ENCODE peak calls at places on chromosomes 11 and 22, in ten cellular contexts. F is IMR-90, X is hepatocyte, G is HCT116, U is MM.1S, T is colonic mucosa, J is cardiac muscle cell, L is right atrium auricular region, C is stomach, O is kidney. I is an unnamed sample. For H3K4me1, the result is how much of the 10 kb centered on the place peaks cover.

GRCh38 chr11:78015878-78016277 is 7.2 kb downstream of the KCTD14 start:
- DNase-seq in O (no peak), L (no peak), X (no peak), J (no peak), C (no peak), U (no peak), F (no peak), G (no peak), T (no peak), I (no peak)

GRCh38 chr11:120199613-120200012 is 11.2 kb upstream of the OAF start:
- DNase-seq in L (no peak), C (no peak), F (no peak), U (no peak), O (no peak), T (no peak), J (no peak), X (no peak), G (no peak), I (no peak)

GRCh38 chr11:75734491-75735180 is 17.0 kb downstream of the MOGAT2 start:
- DNase-seq in X (peak), L (no peak), T (peak), G (no peak), C (peak), O (no peak), F (no peak), J (no peak), U (peak), I (no peak)

GRCh38 chr22:36398602-36399472 is 11.1 kb upstream of the MYH9 start:
- DNase-seq in J (peak), G (no peak), O (no peak), L (no peak), U (no peak), T (peak), X (no peak), F (peak), C (no peak), I (peak)

GRCh38 chr11:106695506-106695905 is 322.8 kb downstream of the GUCY1A2 start:
- DNase-seq in J (peak), L (no peak), F (peak), O (no peak), G (no peak), C (no peak), T (no peak), U (no peak), X (peak), I (peak)

GRCh38 chr11:16001899-16002426 is 354.4 kb downstream of the SOX6 start:
- DNase-seq in C (peak), T (peak), F (peak), J (peak), X (peak), O (no peak), U (peak), G (peak), L (no peak), I (peak)

GRCh38 chr11:93537767-93538261 is 5.4 kb downstream of the SMCO4 start:
- DNase-seq in F (peak), U (no peak), G (no peak), O (no peak), X (peak), L (peak), J (peak), C (peak), T (no peak), I (peak)

GRCh38 chr11:60942970-60943565 is 8.9 kb downstream of the SLC15A3 start:
- DNase-seq in J (no peak), U (no peak), C (peak), X (no peak), L (no peak), O (no peak), G (no peak), T (peak), F (no peak), I (peak)

GRCh38 chr11:20160425-20161229 is at the start of gene DBX1:
- DNase-seq in X (no peak), C (no peak), F (no peak), T (no peak), J (no peak), G (no peak), U (no peak), L (no peak), O (no peak), I (no peak)

GRCh38 chr22:17300926-17301325 is 68.3 kb upstream of the CECR2 start:
- DNase-seq in G (no peak), C (no peak), L (no peak), U (no peak), T (no peak), J (no peak), O (no peak), X (no peak), F (no peak), I (no peak)

GRCh38 chr22:44711701-44712100 is 9.7 kb downstream of the PRR5 start:
- DNase-seq in C (no peak), L (no peak), U (no peak), J (no peak), F (no peak), X (no peak), G (no peak), O (no peak), T (no peak), I (no peak)

GRCh38 chr11:63840356-63841060 is 1.6 kb downstream of the MARK2 start:
- DNase-seq in J (no peak), C (no peak), L (no peak), U (peak), T (no peak), F (no peak), G (no peak), X (no peak), O (no peak), I (no peak)

GRCh38 chr22:35008213-35008612 is 57.7 kb upstream of the ISX start:
- DNase-seq in U (no peak), J (no peak), C (no peak), G (no peak), O (no peak), L (no peak), T (no peak), F (no peak), X (no peak), I (no peak)

GRCh38 chr22:40673017-40673416 is 6.3 kb upstream of the MCHR1 start:
- DNase-seq in F (no peak), X (no peak), L (no peak), T (no peak), G (no peak), C (no peak), O (no peak), J (no peak), U (no peak), I (no peak)

GRCh38 chr11:79331251-79331901 is 109.5 kb downstream of the TENM4 start:
- DNase-seq in L (no peak), T (no peak), J (no peak), F (no peak), O (no peak), C (no peak), U (no peak), G (no peak), X (no peak), I (no peak)

GRCh38 chr11:73977856-73978519 is 4.7 kb downstream of the UCP2 start:
- DNase-seq in L (no peak), C (no peak), G (no peak), F (no peak), J (no peak), T (no peak), X (no peak), U (no peak), O (peak), I (no peak)

DNA sequence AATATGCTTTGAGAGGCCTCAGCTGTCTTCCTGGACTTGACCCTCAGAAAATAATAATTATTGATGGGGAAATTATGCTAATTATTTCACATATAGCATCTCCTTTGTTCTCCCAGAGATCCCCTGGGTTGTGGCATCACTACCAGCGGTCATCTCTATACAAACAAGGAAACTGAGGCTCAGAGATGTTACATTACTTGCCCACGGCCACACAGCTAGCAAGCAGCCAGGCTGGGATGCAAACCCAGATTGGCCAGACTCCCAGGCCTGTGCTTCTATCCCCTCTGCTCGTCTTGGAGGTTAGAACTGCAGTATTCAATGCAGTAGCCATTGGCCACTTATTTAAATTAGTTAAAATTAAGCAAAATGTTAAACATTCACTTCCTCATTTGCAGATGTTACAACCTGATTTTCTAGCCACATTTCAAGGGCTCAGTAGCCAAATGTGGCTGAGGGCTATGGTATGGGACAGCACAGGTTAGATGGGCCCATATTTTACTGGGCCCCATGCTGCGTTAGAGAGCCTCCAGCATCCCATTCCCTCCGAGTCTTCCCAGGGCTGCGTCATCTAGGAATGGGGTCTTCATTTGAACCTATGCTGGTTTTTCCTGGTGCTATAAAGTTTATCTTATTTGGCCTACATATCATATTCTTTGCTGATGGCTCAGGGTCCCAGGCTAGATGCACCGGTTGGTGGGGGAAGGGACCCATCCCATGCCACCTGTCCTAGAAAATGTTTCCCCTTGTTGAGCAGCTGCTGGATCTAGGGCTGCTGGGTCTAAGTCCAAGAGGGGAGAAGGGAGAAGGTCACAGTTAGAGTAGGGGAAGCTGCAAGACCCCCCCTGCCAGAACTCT is 2.2 kb downstream of the SLC35C1 start:
- DNase-seq in X (no peak), L (no peak), U (no peak), F (no peak), C (peak), J (no peak), O (no peak), G (no peak), T (no peak), I (no peak)
- H3K4me1 ChIP-seq in X (under half), L (under half), U (under half), F (under half), C (under half), J (under half), O (under half), G (under half), T (under half), I (under half)

GRCh38 chr11:12088047-12088481 is 22.3 kb upstream of the MICAL2 start:
- DNase-seq in O (no peak), X (no peak), U (no peak), T (peak), L (peak), C (no peak), F (peak), J (peak), G (no peak), I (peak)

GRCh38 chr11:12088531-12088930 is 21.9 kb upstream of the MICAL2 start:
- DNase-seq in G (no peak), T (no peak), O (no peak), U (no peak), C (no peak), L (no peak), F (no peak), J (no peak), X (no peak), I (no peak)

GRCh38 chr11:12086271-12087074 is 23.9 kb upstream of the MICAL2 start:
- DNase-seq in L (peak), U (no peak), J (peak), C (peak), F (peak), T (peak), X (peak), O (peak), G (peak), I (peak)

GRCh38 chr11:12085371-12086251 is 24.8 kb upstream of the MICAL2 start:
- DNase-seq in F (peak), T (no peak), J (no peak), G (no peak), L (no peak), C (no peak), X (no peak), U (no peak), O (no peak), I (peak)

GRCh38 chr11:12087075-12087775 is 23.2 kb upstream of the MICAL2 start:
- DNase-seq in X (no peak), C (no peak), O (no peak), U (peak), J (peak), G (peak), L (no peak), F (peak), T (peak), I (peak)
- TF ChIP-seq CTCF in X (no peak), C (no peak), O (no peak), U (peak), J (no peak), G (no peak), L (peak), F (peak), T (no peak), I (peak)

GRCh38 chr11:2383823-2384722 is 7.0 kb downstream of the CD81 start:
- DNase-seq in J (no peak), O (peak), G (no peak), L (no peak), C (no peak), T (peak), F (no peak), X (no peak), U (no peak), I (no peak)

GRCh38 chr11:2384723-2385041 is 7.6 kb downstream of the CD81 start:
- DNase-seq in J (no peak), X (no peak), U (no peak), C (no peak), T (no peak), G (no peak), L (no peak), O (peak), F (no peak), I (no peak)

GRCh38 chr11:2386591-2386990 is 9.5 kb downstream of the CD81 start:
- DNase-seq in L (no peak), T (no peak), U (no peak), G (no peak), J (no peak), C (no peak), X (no peak), O (peak), F (no peak), I (no peak)

GRCh38 chr11:2387266-2387982 is 10.3 kb downstream of the CD81 start:
- DNase-seq in C (no peak), U (peak), G (no peak), T (no peak), F (peak), X (no peak), L (no peak), J (no peak), O (peak), I (no peak)

DNA sequence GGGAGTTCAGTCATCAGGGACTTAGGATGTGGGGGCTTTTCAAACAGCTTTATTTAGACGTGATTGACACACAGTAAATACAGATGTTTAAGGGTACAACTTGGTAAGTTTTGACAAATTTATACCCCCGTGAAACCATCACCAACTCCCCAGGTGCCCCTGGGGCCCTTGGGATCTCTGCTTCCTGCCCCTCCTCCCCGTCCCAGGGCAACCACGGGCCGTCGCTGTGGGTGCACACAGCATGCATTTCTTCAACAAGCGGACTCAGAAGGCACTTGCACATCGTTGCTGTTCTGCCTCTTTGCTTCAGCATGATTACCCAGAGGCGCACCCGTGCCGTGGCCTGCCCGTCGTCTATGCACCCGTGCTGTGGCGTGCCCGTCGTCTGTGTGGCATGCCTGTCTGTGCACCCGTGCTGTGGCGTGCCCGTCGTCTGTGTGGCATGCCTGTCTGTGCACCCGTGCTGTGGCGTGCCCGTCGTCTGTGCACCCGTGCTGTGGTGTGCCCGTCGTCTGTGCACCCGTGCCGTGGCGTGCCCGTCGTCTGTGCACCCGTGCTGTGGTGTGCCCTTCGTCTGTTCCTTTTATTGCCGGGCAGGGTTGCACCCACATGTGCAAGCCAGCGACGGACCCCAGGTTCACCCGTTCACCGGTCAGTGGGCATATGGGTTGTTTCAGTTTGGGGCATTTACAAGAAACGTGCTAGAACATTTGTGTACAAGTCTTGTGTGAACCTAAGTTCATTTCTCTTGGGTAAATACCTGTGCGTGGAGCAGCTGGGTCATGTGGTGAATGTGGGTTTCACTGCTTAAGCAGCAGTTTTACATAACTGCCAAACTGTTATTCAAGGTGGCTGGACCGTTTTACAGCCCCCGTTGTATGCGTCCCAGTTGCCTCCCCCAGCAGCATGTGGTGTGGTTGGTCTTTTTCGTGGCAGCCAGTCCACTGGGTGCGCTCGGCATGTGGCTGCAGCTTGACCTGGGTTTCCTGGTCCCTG is 8.3 kb downstream of the CD81 start:
- DNase-seq in L (no peak), F (no peak), J (no peak), U (peak), C (no peak), T (no peak), O (peak), G (no peak), X (no peak), I (no peak)
- H3K4me1 ChIP-seq in L (under half), F (half or more), J (under half), U (under half), C (half or more), T (under half), O (half or more), G (half or more), X (under half), I (under half)

DNA sequence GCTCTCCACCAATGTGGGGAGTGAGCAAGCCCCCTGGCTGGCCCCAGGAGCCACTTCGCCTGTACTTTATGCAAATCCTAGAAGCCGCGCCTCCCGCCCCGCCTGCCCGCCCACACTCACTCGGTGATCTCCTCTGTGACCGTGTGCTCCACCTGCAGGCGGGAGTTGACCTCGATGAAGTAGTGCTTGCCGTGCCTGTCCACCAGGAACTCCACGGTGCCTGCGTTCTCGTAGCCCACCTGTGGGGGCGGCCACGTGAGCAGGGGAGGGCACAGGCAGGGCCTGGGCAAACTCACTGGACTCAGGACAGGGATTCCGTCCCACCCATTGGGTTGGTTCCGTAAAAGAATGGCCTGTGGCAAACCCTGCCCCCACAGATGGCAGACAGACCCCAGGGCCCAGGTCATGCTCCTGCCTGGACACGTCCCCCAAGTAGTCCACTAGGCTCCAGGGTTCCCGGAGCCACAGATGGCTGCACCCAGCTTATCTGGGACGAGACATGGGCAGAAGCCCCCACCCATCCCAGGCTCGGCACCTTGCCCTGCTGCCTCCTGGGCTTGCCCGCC is 11.9 kb downstream of the LRFN4 start:
- DNase-seq in O (peak), F (no peak), G (peak), T (peak), C (peak), U (peak), X (peak), L (no peak), J (no peak), I (no peak)
- TF ChIP-seq CTCF in O (no peak), F (no peak), G (peak), T (peak), C (no peak), U (peak), X (peak), L (no peak), J (peak), I (peak)

DNA sequence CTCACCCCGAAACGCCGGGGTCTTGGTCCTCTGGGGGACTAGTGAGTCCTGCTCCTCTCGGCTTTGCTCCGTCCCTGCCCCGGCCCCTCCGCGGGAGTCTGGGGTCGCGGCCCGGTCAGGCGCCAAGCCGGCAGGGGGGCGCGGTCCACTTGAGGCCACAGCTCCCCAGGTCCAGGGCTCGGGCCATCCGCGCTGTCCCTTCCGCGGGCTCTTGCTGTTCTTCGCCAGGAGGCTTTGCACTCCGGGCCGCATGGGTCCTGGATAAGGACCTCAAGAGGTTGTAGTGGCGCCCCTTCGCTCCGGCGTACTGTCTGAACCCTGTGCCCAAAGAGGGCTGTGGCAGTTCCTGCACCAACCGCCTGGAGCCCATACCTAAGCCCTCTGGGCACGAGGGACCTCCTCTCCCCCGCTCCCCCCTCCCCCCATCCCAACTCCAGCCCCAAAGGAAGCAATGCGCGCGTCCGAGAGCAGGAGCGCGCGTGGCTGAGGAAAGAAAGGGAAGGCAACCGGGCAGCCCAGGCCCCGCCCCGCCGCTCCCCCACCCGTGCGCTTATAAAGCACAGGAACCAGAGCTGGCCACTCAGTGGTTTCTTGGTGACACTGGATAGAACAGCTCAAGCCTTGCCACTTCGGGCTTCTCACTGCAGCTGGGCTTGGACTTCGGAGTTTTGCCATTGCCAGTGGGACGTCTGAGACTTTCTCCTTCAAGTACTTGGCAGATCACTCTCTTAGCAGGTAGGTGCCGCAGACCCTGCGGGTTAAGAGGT is at the start of gene ADM:
- DNase-seq in F (peak), X (peak), C (peak), L (peak), U (peak), G (peak), J (peak), O (peak), T (peak), I (no peak)
- H3K4me1 ChIP-seq in F (under half), X (under half), C (under half), L (under half), U (under half), G (half or more), J (under half), O (under half), T (under half), I (under half)

DNA sequence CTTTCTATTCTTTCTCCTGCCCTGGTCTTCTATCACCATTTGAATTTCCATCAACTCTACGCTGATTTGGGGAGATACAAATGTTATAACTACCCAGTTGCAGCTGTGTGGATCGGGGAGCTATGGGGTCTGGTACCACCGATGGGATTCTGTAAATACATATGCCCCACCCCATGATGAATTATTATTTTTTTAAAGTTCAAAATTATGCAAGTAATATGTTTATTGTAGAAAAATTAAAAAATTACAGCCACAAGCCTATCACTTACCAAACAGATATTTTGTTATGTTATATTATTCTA is 52.4 kb upstream of the CLMP start:
- DNase-seq in O (no peak), U (no peak), T (no peak), J (no peak), C (no peak), F (no peak), G (no peak), X (no peak), L (no peak), I (no peak)
- TF ChIP-seq CTCF in O (no peak), U (no peak), T (peak), J (no peak), C (no peak), F (no peak), G (no peak), X (peak), L (peak), I (no peak)